ENCODE peak calls at places on chromosomes 11 and 22, in four cellular contexts. One of them, this sample, is unnamed.

GRCh38 chr11:106925245-106925644 is 93.0 kb downstream of the GUCY1A2 start:
- DNase-seq in RPMI7951: no peak
- DNase-seq in naive thymus-derived CD4-positive, alpha-beta T cell: no peak
- DNase-seq in activated CD4-positive, alpha-beta T cell treated with anti-CD3 and anti-CD28 coated beads, Interleukin-2, amount 50 U/mL, for 24 hours: no peak
- DNase-seq in this sample: no peak

GRCh38 chr11:6635082-6635932 is 16.1 kb upstream of the TPP1 start:
- DNase-seq in RPMI7951: peak
- DNase-seq in naive thymus-derived CD4-positive, alpha-beta T cell: no peak
- DNase-seq in activated CD4-positive, alpha-beta T cell treated with anti-CD3 and anti-CD28 coated beads, Interleukin-2, amount 50 U/mL, for 24 hours: no peak
- DNase-seq in this sample: no peak

GRCh38 chr11:17683378-17684161 is 35.8 kb upstream of the MYOD1 start:
- DNase-seq in RPMI7951: peak
- DNase-seq in naive thymus-derived CD4-positive, alpha-beta T cell: no peak
- DNase-seq in activated CD4-positive, alpha-beta T cell treated with anti-CD3 and anti-CD28 coated beads, Interleukin-2, amount 50 U/mL, for 24 hours: no peak
- DNase-seq in this sample: no peak

GRCh38 chr11:110305169-110306018 is 9.0 kb upstream of the RDX start:
- DNase-seq in RPMI7951: no peak
- DNase-seq in naive thymus-derived CD4-positive, alpha-beta T cell: no peak
- DNase-seq in activated CD4-positive, alpha-beta T cell treated with anti-CD3 and anti-CD28 coated beads, Interleukin-2, amount 50 U/mL, for 24 hours: no peak
- DNase-seq in this sample: no peak

GRCh38 chr11:16365456-16366355 is 9.4 kb upstream of the SOX6 start:
- DNase-seq in RPMI7951: no peak
- DNase-seq in naive thymus-derived CD4-positive, alpha-beta T cell: no peak
- DNase-seq in activated CD4-positive, alpha-beta T cell treated with anti-CD3 and anti-CD28 coated beads, Interleukin-2, amount 50 U/mL, for 24 hours: no peak
- DNase-seq in this sample: no peak

GRCh38 chr22:34914871-34915270 is 151.1 kb upstream of the ISX start:
- DNase-seq in RPMI7951: no peak
- DNase-seq in naive thymus-derived CD4-positive, alpha-beta T cell: no peak
- DNase-seq in activated CD4-positive, alpha-beta T cell treated with anti-CD3 and anti-CD28 coated beads, Interleukin-2, amount 50 U/mL, for 24 hours: no peak
- DNase-seq in this sample: no peak

GRCh38 chr11:70483077-70483861 is 84.9 kb downstream of the CTTN start:
- DNase-seq in RPMI7951: peak
- DNase-seq in naive thymus-derived CD4-positive, alpha-beta T cell: no peak
- DNase-seq in activated CD4-positive, alpha-beta T cell treated with anti-CD3 and anti-CD28 coated beads, Interleukin-2, amount 50 U/mL, for 24 hours: no peak
- DNase-seq in this sample: no peak

GRCh38 chr11:10824888-10825287 is 16.2 kb upstream of the EIF4G2 start:
- DNase-seq in RPMI7951: no peak
- DNase-seq in naive thymus-derived CD4-positive, alpha-beta T cell: no peak
- DNase-seq in activated CD4-positive, alpha-beta T cell treated with anti-CD3 and anti-CD28 coated beads, Interleukin-2, amount 50 U/mL, for 24 hours: no peak
- DNase-seq in this sample: no peak

GRCh38 chr11:31397239-31397834 is 27.7 kb downstream of the DNAJC24 start:
- DNase-seq in RPMI7951: peak
- DNase-seq in naive thymus-derived CD4-positive, alpha-beta T cell: peak
- DNase-seq in activated CD4-positive, alpha-beta T cell treated with anti-CD3 and anti-CD28 coated beads, Interleukin-2, amount 50 U/mL, for 24 hours: no peak
- DNase-seq in this sample: no peak

GRCh38 chr22:32920032-32920628 is 118.6 kb downstream of the TIMP3 start:
- DNase-seq in RPMI7951: peak
- DNase-seq in naive thymus-derived CD4-positive, alpha-beta T cell: no peak
- DNase-seq in activated CD4-positive, alpha-beta T cell treated with anti-CD3 and anti-CD28 coated beads, Interleukin-2, amount 50 U/mL, for 24 hours: no peak
- DNase-seq in this sample: no peak

GRCh38 chr22:24067587-24068376 is 56.7 kb downstream of the CABIN1 start:
- DNase-seq in RPMI7951: no peak
- DNase-seq in naive thymus-derived CD4-positive, alpha-beta T cell: no peak
- DNase-seq in activated CD4-positive, alpha-beta T cell treated with anti-CD3 and anti-CD28 coated beads, Interleukin-2, amount 50 U/mL, for 24 hours: no peak
- DNase-seq in this sample: no peak

GRCh38 chr11:100855466-100856067 is 168.5 kb downstream of the ARHGAP42 start:
- DNase-seq in RPMI7951: peak
- DNase-seq in naive thymus-derived CD4-positive, alpha-beta T cell: no peak
- DNase-seq in activated CD4-positive, alpha-beta T cell treated with anti-CD3 and anti-CD28 coated beads, Interleukin-2, amount 50 U/mL, for 24 hours: no peak
- DNase-seq in this sample: no peak

GRCh38 chr11:95568236-95568635 is 221.3 kb downstream of the FAM76B start:
- DNase-seq in RPMI7951: no peak
- DNase-seq in naive thymus-derived CD4-positive, alpha-beta T cell: no peak
- DNase-seq in activated CD4-positive, alpha-beta T cell treated with anti-CD3 and anti-CD28 coated beads, Interleukin-2, amount 50 U/mL, for 24 hours: no peak
- DNase-seq in this sample: no peak

GRCh38 chr22:19149047-19149883 is 827 bp downstream of the GSC2 start:
- DNase-seq in RPMI7951: no peak
- DNase-seq in naive thymus-derived CD4-positive, alpha-beta T cell: peak
- DNase-seq in activated CD4-positive, alpha-beta T cell treated with anti-CD3 and anti-CD28 coated beads, Interleukin-2, amount 50 U/mL, for 24 hours: no peak
- DNase-seq in this sample: no peak

GRCh38 chr11:11244470-11245080 is 108.5 kb downstream of the CSNK2A3 start:
- DNase-seq in RPMI7951: no peak
- DNase-seq in naive thymus-derived CD4-positive, alpha-beta T cell: no peak
- DNase-seq in activated CD4-positive, alpha-beta T cell treated with anti-CD3 and anti-CD28 coated beads, Interleukin-2, amount 50 U/mL, for 24 hours: no peak
- DNase-seq in this sample: no peak

GRCh38 chr11:10305964-10306918 is 1.4 kb downstream of the ADM start:
- DNase-seq in RPMI7951: no peak
- DNase-seq in naive thymus-derived CD4-positive, alpha-beta T cell: no peak
- DNase-seq in activated CD4-positive, alpha-beta T cell treated with anti-CD3 and anti-CD28 coated beads, Interleukin-2, amount 50 U/mL, for 24 hours: no peak
- DNase-seq in this sample: no peak

GRCh38 chr11:105697291-105697690 is 87.4 kb downstream of the GRIA4 start:
- DNase-seq in RPMI7951: no peak
- DNase-seq in naive thymus-derived CD4-positive, alpha-beta T cell: no peak
- DNase-seq in activated CD4-positive, alpha-beta T cell treated with anti-CD3 and anti-CD28 coated beads, Interleukin-2, amount 50 U/mL, for 24 hours: no peak
- DNase-seq in this sample: no peak

GRCh38 chr11:1303196-1303821 is 6.1 kb downstream of the TOLLIP start:
- DNase-seq in RPMI7951: no peak
- DNase-seq in naive thymus-derived CD4-positive, alpha-beta T cell: no peak
- DNase-seq in activated CD4-positive, alpha-beta T cell treated with anti-CD3 and anti-CD28 coated beads, Interleukin-2, amount 50 U/mL, for 24 hours: no peak
- DNase-seq in this sample: no peak

GRCh38 chr11:45857834-45858492 is 10.7 kb downstream of the CRY2 start:
- DNase-seq in RPMI7951: peak
- DNase-seq in naive thymus-derived CD4-positive, alpha-beta T cell: no peak
- DNase-seq in activated CD4-positive, alpha-beta T cell treated with anti-CD3 and anti-CD28 coated beads, Interleukin-2, amount 50 U/mL, for 24 hours: no peak
- DNase-seq in this sample: no peak

GRCh38 chr11:120880791-120881190 is 143.1 kb upstream of the TBCEL start:
- DNase-seq in RPMI7951: no peak
- DNase-seq in naive thymus-derived CD4-positive, alpha-beta T cell: no peak
- DNase-seq in activated CD4-positive, alpha-beta T cell treated with anti-CD3 and anti-CD28 coated beads, Interleukin-2, amount 50 U/mL, for 24 hours: no peak
- DNase-seq in this sample: no peak

GRCh38 chr22:45246060-45246985 is 5.6 kb upstream of the KIAA0930 start:
- DNase-seq in RPMI7951: peak
- DNase-seq in naive thymus-derived CD4-positive, alpha-beta T cell: no peak
- DNase-seq in activated CD4-positive, alpha-beta T cell treated with anti-CD3 and anti-CD28 coated beads, Interleukin-2, amount 50 U/mL, for 24 hours: no peak
- DNase-seq in this sample: no peak

GRCh38 chr22:48886604-48887393 is 940.9 kb downstream of the BRD1 start:
- DNase-seq in RPMI7951: no peak
- DNase-seq in naive thymus-derived CD4-positive, alpha-beta T cell: no peak
- DNase-seq in activated CD4-positive, alpha-beta T cell treated with anti-CD3 and anti-CD28 coated beads, Interleukin-2, amount 50 U/mL, for 24 hours: no peak
- DNase-seq in this sample: no peak

GRCh38 chr22:50548913-50549790 is 3.5 kb downstream of the KLHDC7B start:
- DNase-seq in RPMI7951: no peak
- DNase-seq in naive thymus-derived CD4-positive, alpha-beta T cell: no peak
- DNase-seq in activated CD4-positive, alpha-beta T cell treated with anti-CD3 and anti-CD28 coated beads, Interleukin-2, amount 50 U/mL, for 24 hours: no peak
- DNase-seq in this sample: no peak

GRCh38 chr11:63574856-63575602 is 11.8 kb upstream of the PLAAT2 start:
- DNase-seq in RPMI7951: no peak
- DNase-seq in naive thymus-derived CD4-positive, alpha-beta T cell: no peak
- DNase-seq in activated CD4-positive, alpha-beta T cell treated with anti-CD3 and anti-CD28 coated beads, Interleukin-2, amount 50 U/mL, for 24 hours: no peak
- DNase-seq in this sample: no peak

GRCh38 chr11:11370263-11371060 is 17.4 kb upstream of the CSNK2A3 start:
- DNase-seq in RPMI7951: no peak
- DNase-seq in naive thymus-derived CD4-positive, alpha-beta T cell: no peak
- DNase-seq in activated CD4-positive, alpha-beta T cell treated with anti-CD3 and anti-CD28 coated beads, Interleukin-2, amount 50 U/mL, for 24 hours: no peak
- DNase-seq in this sample: no peak

GRCh38 chr11:110430267-110431211 is 791 bp downstream of the FDX1 start:
- DNase-seq in RPMI7951: peak
- DNase-seq in naive thymus-derived CD4-positive, alpha-beta T cell: peak
- DNase-seq in activated CD4-positive, alpha-beta T cell treated with anti-CD3 and anti-CD28 coated beads, Interleukin-2, amount 50 U/mL, for 24 hours: peak
- DNase-seq in this sample: no peak

GRCh38 chr11:65298655-65299179 is 15.9 kb upstream of the CDC42EP2 start:
- DNase-seq in RPMI7951: peak
- DNase-seq in naive thymus-derived CD4-positive, alpha-beta T cell: no peak
- DNase-seq in activated CD4-positive, alpha-beta T cell treated with anti-CD3 and anti-CD28 coated beads, Interleukin-2, amount 50 U/mL, for 24 hours: no peak
- DNase-seq in this sample: no peak

GRCh38 chr22:33921576-33922181 is 1.4 kb upstream of the LARGE1 start:
- DNase-seq in RPMI7951: peak
- DNase-seq in naive thymus-derived CD4-positive, alpha-beta T cell: peak
- DNase-seq in activated CD4-positive, alpha-beta T cell treated with anti-CD3 and anti-CD28 coated beads, Interleukin-2, amount 50 U/mL, for 24 hours: no peak
- DNase-seq in this sample: no peak

GRCh38 chr11:28384418-28384817 is 276.2 kb downstream of the METTL15 start:
- DNase-seq in RPMI7951: peak
- DNase-seq in naive thymus-derived CD4-positive, alpha-beta T cell: no peak
- DNase-seq in activated CD4-positive, alpha-beta T cell treated with anti-CD3 and anti-CD28 coated beads, Interleukin-2, amount 50 U/mL, for 24 hours: no peak
- DNase-seq in this sample: no peak

GRCh38 chr11:118522571-118523072 is 4.7 kb upstream of the TTC36 start:
- DNase-seq in RPMI7951: peak
- DNase-seq in naive thymus-derived CD4-positive, alpha-beta T cell: no peak
- DNase-seq in activated CD4-positive, alpha-beta T cell treated with anti-CD3 and anti-CD28 coated beads, Interleukin-2, amount 50 U/mL, for 24 hours: no peak
- DNase-seq in this sample: no peak

GRCh38 chr11:34250732-34251639 is 106.8 kb downstream of the ABTB2 start:
- DNase-seq in RPMI7951: peak
- DNase-seq in naive thymus-derived CD4-positive, alpha-beta T cell: peak
- DNase-seq in activated CD4-positive, alpha-beta T cell treated with anti-CD3 and anti-CD28 coated beads, Interleukin-2, amount 50 U/mL, for 24 hours: peak
- DNase-seq in this sample: no peak

GRCh38 chr22:21020802-21021429 is 6.0 kb downstream of the P2RX6 start:
- DNase-seq in RPMI7951: no peak
- DNase-seq in naive thymus-derived CD4-positive, alpha-beta T cell: no peak
- DNase-seq in activated CD4-positive, alpha-beta T cell treated with anti-CD3 and anti-CD28 coated beads, Interleukin-2, amount 50 U/mL, for 24 hours: no peak
- DNase-seq in this sample: peak

GRCh38 chr22:49119551-49119952 is 708.1 kb downstream of the BRD1 start:
- DNase-seq in RPMI7951: no peak
- DNase-seq in naive thymus-derived CD4-positive, alpha-beta T cell: no peak
- DNase-seq in activated CD4-positive, alpha-beta T cell treated with anti-CD3 and anti-CD28 coated beads, Interleukin-2, amount 50 U/mL, for 24 hours: no peak
- DNase-seq in this sample: no peak

GRCh38 chr11:123393312-123393927 is 36.6 kb upstream of the GRAMD1B start:
- DNase-seq in RPMI7951: no peak
- DNase-seq in naive thymus-derived CD4-positive, alpha-beta T cell: no peak
- DNase-seq in activated CD4-positive, alpha-beta T cell treated with anti-CD3 and anti-CD28 coated beads, Interleukin-2, amount 50 U/mL, for 24 hours: no peak
- DNase-seq in this sample: no peak

GRCh38 chr11:3824714-3825472 is 15.9 kb downstream of the RHOG start:
- DNase-seq in RPMI7951: peak
- DNase-seq in naive thymus-derived CD4-positive, alpha-beta T cell: peak
- DNase-seq in activated CD4-positive, alpha-beta T cell treated with anti-CD3 and anti-CD28 coated beads, Interleukin-2, amount 50 U/mL, for 24 hours: peak
- DNase-seq in this sample: no peak

GRCh38 chr22:37626144-37626543 is 13.3 kb upstream of the SH3BP1 start:
- DNase-seq in RPMI7951: peak
- DNase-seq in naive thymus-derived CD4-positive, alpha-beta T cell: no peak
- DNase-seq in activated CD4-positive, alpha-beta T cell treated with anti-CD3 and anti-CD28 coated beads, Interleukin-2, amount 50 U/mL, for 24 hours: no peak
- DNase-seq in this sample: no peak

GRCh38 chr11:93017821-93018690 is 48.6 kb downstream of the MTNR1B start:
- DNase-seq in RPMI7951: peak
- DNase-seq in naive thymus-derived CD4-positive, alpha-beta T cell: no peak
- DNase-seq in activated CD4-positive, alpha-beta T cell treated with anti-CD3 and anti-CD28 coated beads, Interleukin-2, amount 50 U/mL, for 24 hours: no peak
- DNase-seq in this sample: no peak

GRCh38 chr11:72326151-72326842 is 82.3 kb upstream of the PHOX2A start:
- DNase-seq in RPMI7951: peak
- DNase-seq in naive thymus-derived CD4-positive, alpha-beta T cell: no peak
- DNase-seq in activated CD4-positive, alpha-beta T cell treated with anti-CD3 and anti-CD28 coated beads, Interleukin-2, amount 50 U/mL, for 24 hours: peak
- DNase-seq in this sample: no peak